ENCODE peak calls at places on chromosomes 12 and 14, in nine cellular contexts. Y, Z, E, F, G, P, N, O and I are unnamed samples.
A peak's percentile ranks its signal among the peaks of the same experiment; 100 is the strongest.

GRCh38 chr14:77653473-77653872 is 37.0 kb upstream of the SPTLC2 start:
- DNase-seq in Y (no peak), Z (peak; percentile 29), E (no peak), F (no peak), G (no peak), P (no peak), N (no peak), O (no peak), I (no peak)

GRCh38 chr12:22333751-22334695 is 484 bp downstream of the ST8SIA1 start:
- DNase-seq in Y (no peak), Z (no peak), E (peak; percentile 20), F (no peak), G (no peak), P (peak; percentile 83), N (no peak), O (no peak), I (no peak)

GRCh38 chr14:93114068-93114710 is 1.5 kb downstream of the ITPK1 start:
- DNase-seq in Y (no peak), Z (no peak), E (no peak), F (peak; percentile 15), G (no peak), P (no peak), N (no peak), O (no peak), I (no peak)

GRCh38 chr14:85444685-85445084 is 85.3 kb upstream of the FLRT2 start:
- DNase-seq in Y (no peak), Z (no peak), E (no peak), F (no peak), G (no peak), P (no peak), N (no peak), O (peak; percentile 39), I (no peak)

GRCh38 chr12:95996034-95996658 is at the start of gene HAL:
- DNase-seq in Y (no peak), Z (no peak), E (no peak), F (peak; percentile 3), G (no peak), P (no peak), N (no peak), O (no peak), I (no peak)

GRCh38 chr14:90114554-90114953 is 52.8 kb downstream of the KCNK13 start:
- DNase-seq in Y (no peak), Z (peak; percentile 30), E (no peak), F (no peak), G (no peak), P (no peak), N (no peak), O (no peak), I (no peak)

GRCh38 chr14:20356422-20356821 is 13.0 kb downstream of the PARP2 start:
- DNase-seq in Y (no peak), Z (no peak), E (no peak), F (no peak), G (no peak), P (no peak), N (no peak), O (peak; percentile 13), I (no peak)

GRCh38 chr12:2997989-2998670 is 38.9 kb downstream of the TEAD4 start:
- DNase-seq in Y (no peak), Z (no peak), E (no peak), F (no peak), G (no peak), P (no peak), N (no peak), O (no peak), I (no peak)

GRCh38 chr12:65690477-65690876 is 133.8 kb upstream of the HMGA2 start:
- DNase-seq in Y (no peak), Z (no peak), E (no peak), F (no peak), G (no peak), P (no peak), N (no peak), O (no peak), I (no peak)

GRCh38 chr14:92737206-92737605 is 11.2 kb downstream of the LGMN start:
- DNase-seq in Y (no peak), Z (no peak), E (no peak), F (no peak), G (no peak), P (no peak), N (no peak), O (no peak), I (no peak)

GRCh38 chr14:73755434-73756014 is 41.3 kb upstream of the PNMA1 start:
- DNase-seq in Y (no peak), Z (no peak), E (no peak), F (no peak), G (no peak), P (no peak), N (no peak), O (peak; percentile 29), I (peak; percentile 19)

GRCh38 chr14:31037709-31038221 is 11.6 kb upstream of the STRN3 start:
- DNase-seq in Y (no peak), Z (no peak), E (no peak), F (no peak), G (no peak), P (no peak), N (no peak), O (no peak), I (no peak)

GRCh38 chr12:52945389-52946232 is 3.3 kb upstream of the KRT18 start:
- DNase-seq in Y (no peak), Z (no peak), E (no peak), F (no peak), G (no peak), P (no peak), N (no peak), O (peak; percentile 89), I (no peak)

GRCh38 chr12:122190842-122191668 is 8.1 kb downstream of the LRRC43 start:
- DNase-seq in Y (peak; percentile 50), Z (peak; percentile 88), E (peak; percentile 44), F (peak; percentile 32), G (peak; percentile 63), P (no peak), N (no peak), O (peak; percentile 55), I (peak; percentile 36)

GRCh38 chr12:8038659-8039114 is 6.2 kb downstream of the FOXJ2 start:
- DNase-seq in Y (no peak), Z (no peak), E (peak; percentile 60), F (peak; percentile 79), G (no peak), P (peak; percentile 48), N (peak; percentile 59), O (peak; percentile 55), I (no peak)

GRCh38 chr12:94641283-94641682 is 9.1 kb downstream of the TMCC3 start:
- DNase-seq in Y (no peak), Z (no peak), E (no peak), F (no peak), G (no peak), P (no peak), N (no peak), O (no peak), I (no peak)

GRCh38 chr12:51351913-51352532 is 5.5 kb upstream of the CELA1 start:
- DNase-seq in Y (no peak), Z (no peak), E (no peak), F (peak; percentile 56), G (no peak), P (no peak), N (no peak), O (peak; percentile 61), I (peak; percentile 14)

GRCh38 chr12:5083955-5084849 is 40.5 kb downstream of the KCNA5 start:
- DNase-seq in Y (no peak), Z (peak; percentile 24), E (no peak), F (peak; percentile 50), G (no peak), P (no peak), N (peak; percentile 20), O (peak; percentile 67), I (no peak)

GRCh38 chr14:86838363-86838762 is 1154.6 kb downstream of the GALC start:
- DNase-seq in Y (no peak), Z (no peak), E (no peak), F (no peak), G (no peak), P (no peak), N (no peak), O (peak; percentile 6), I (no peak)

GRCh38 chr12:88578821-88579518 is 1.3 kb downstream of the KITLG start:
- DNase-seq in Y (no peak), Z (peak; percentile 18), E (no peak), F (peak; percentile 46), G (no peak), P (no peak), N (peak; percentile 68), O (peak; percentile 61), I (no peak)

GRCh38 chr12:120820885-120821510 is 83.2 kb downstream of the SPPL3 start:
- DNase-seq in Y (peak; percentile 12), Z (no peak), E (no peak), F (no peak), G (peak; percentile 47), P (no peak), N (no peak), O (no peak), I (no peak)

GRCh38 chr12:127149226-127149964 is 1117.6 kb upstream of the TMEM132C start:
- DNase-seq in Y (no peak), Z (no peak), E (no peak), F (no peak), G (no peak), P (no peak), N (no peak), O (peak; percentile 38), I (no peak)

GRCh38 chr14:100532916-100533630 is 54.1 kb downstream of the BEGAIN start:
- DNase-seq in Y (no peak), Z (peak; percentile 2), E (peak; percentile 28), F (no peak), G (no peak), P (no peak), N (no peak), O (no peak), I (no peak)

GRCh38 chr12:103966736-103967135 is 1.1 kb downstream of the TDG start:
- DNase-seq in Y (no peak), Z (no peak), E (no peak), F (no peak), G (no peak), P (no peak), N (no peak), O (peak; percentile 23), I (no peak)

GRCh38 chr12:62640910-62641448 is 174.4 kb downstream of the MON2 start:
- DNase-seq in Y (no peak), Z (no peak), E (no peak), F (no peak), G (peak; percentile 23), P (no peak), N (no peak), O (peak; percentile 48), I (no peak)